ENCODE peak calls at places on chromosome X, in five cellular contexts. W, B, R, X and G are unnamed samples.

GRCh38 chrX:136032370-136032769 is 47.1 kb downstream of the SLC9A6 start:
- DNase-seq in W (no peak), B (no peak), R (no peak), X (no peak), G (no peak)

GRCh38 chrX:82912401-82912800 is 595.7 kb upstream of the POU3F4 start:
- DNase-seq in W (no peak), B (no peak), R (no peak), X (no peak), G (no peak)

GRCh38 chrX:71366674-71367256 is 608 bp downstream of the TAF1 start:
- DNase-seq in W (no peak), B (peak; percentile 22), R (no peak), X (peak; percentile 25), G (peak; percentile 11)

GRCh38 chrX:12741416-12741815 is 49.8 kb upstream of the PRPS2 start:
- DNase-seq in W (no peak), B (no peak), R (no peak), X (no peak), G (no peak)

GRCh38 chrX:1534321-1535168 is 2.4 kb downstream of the P2RY8 start:
- DNase-seq in W (no peak), B (no peak), R (no peak), X (peak; percentile 70), G (peak; percentile 25)

GRCh38 chrX:106249706-106250379 is 81.7 kb downstream of the PWWP3B start:
- DNase-seq in W (no peak), B (no peak), R (no peak), X (no peak), G (no peak)

GRCh38 chrX:23656684-23657083 is 10.6 kb upstream of the PRDX4 start:
- DNase-seq in W (peak; percentile 17), B (peak; percentile 24), R (no peak), X (no peak), G (no peak)

GRCh38 chrX:6004529-6004928 is 224.1 kb downstream of the NLGN4X start:
- DNase-seq in W (no peak), B (no peak), R (no peak), X (no peak), G (no peak)

GRCh38 chrX:150152036-150152435 is 211.1 kb upstream of the MAMLD1 start:
- DNase-seq in W (no peak), B (no peak), R (no peak), X (no peak), G (no peak)

GRCh38 chrX:103918050-103918449 is 44.4 kb upstream of the TMSB15B start:
- DNase-seq in W (peak; percentile 28), B (peak; percentile 60), R (peak; percentile 8), X (peak; percentile 67), G (no peak)

GRCh38 chrX:122188751-122189150 is 995.3 kb upstream of the GRIA3 start:
- DNase-seq in W (no peak), B (peak; percentile 1), R (no peak), X (no peak), G (no peak)

GRCh38 chrX:96563663-96564062 is 121.0 kb upstream of the DIAPH2 start:
- DNase-seq in W (peak; percentile 26), B (peak; percentile 78), R (no peak), X (no peak), G (no peak)

GRCh38 chrX:67892391-67892790 is 348.6 kb downstream of the AR start:
- DNase-seq in W (no peak), B (no peak), R (no peak), X (no peak), G (no peak)

GRCh38 chrX:153649178-153649914 is 2.3 kb downstream of the DUSP9 start:
- DNase-seq in W (no peak), B (peak; percentile 8), R (no peak), X (peak; percentile 44), G (no peak)

GRCh38 chrX:15988661-15989603 is 134.3 kb upstream of the AP1S2 start:
- DNase-seq in W (peak; percentile 59), B (peak; percentile 84), R (no peak), X (no peak), G (no peak)

GRCh38 chrX:45762699-45763647 is 562.3 kb upstream of the DIPK2B start:
- DNase-seq in W (no peak), B (no peak), R (no peak), X (no peak), G (no peak)

GRCh38 chrX:13843150-13843721 is 26.3 kb upstream of the GPM6B start:
- DNase-seq in W (no peak), B (no peak), R (no peak), X (no peak), G (no peak)

GRCh38 chrX:118761950-118762725 is 34.7 kb downstream of the IL13RA1 start:
- DNase-seq in W (no peak), B (no peak), R (no peak), X (no peak), G (no peak)